ENCODE peak calls at places on chromosome 19, in six cellular contexts. E, G, R, X, U and Q are unnamed samples.

GRCh38 chr19:48498576-48498879 is 13.1 kb downstream of the LMTK3 start:
- DNase-seq in E (no peak), G (no peak), R (no peak), X (no peak), U (no peak), Q (no peak)

GRCh38 chr19:7808108-7808507 is 21.9 kb upstream of the EVI5L start:
- DNase-seq in E (no peak), G (no peak), R (no peak), X (no peak), U (no peak), Q (no peak)

GRCh38 chr19:5719274-5719960 is 529 bp downstream of the LONP1 start:
- DNase-seq in E (no peak), G (peak; percentile 13), R (no peak), X (peak; percentile 63), U (no peak), Q (peak; percentile 37)

GRCh38 chr19:13499682-13500081 is 6.6 kb downstream of the CACNA1A start:
- DNase-seq in E (no peak), G (no peak), R (no peak), X (no peak), U (no peak), Q (no peak)

GRCh38 chr19:34241513-34242337 is 12.6 kb upstream of the GARRE1 start:
- DNase-seq in E (peak; percentile 57), G (no peak), R (no peak), X (peak; percentile 83), U (no peak), Q (peak; percentile 39)

GRCh38 chr19:10450853-10451609 is 30.7 kb downstream of the PDE4A start:
- DNase-seq in E (no peak), G (no peak), R (no peak), X (no peak), U (no peak), Q (no peak)

GRCh38 chr19:36081894-36082293 is 27.2 kb downstream of the WDR62 start:
- DNase-seq in E (no peak), G (no peak), R (no peak), X (no peak), U (no peak), Q (no peak)

GRCh38 chr19:43560687-43561086 is 14.6 kb downstream of the XRCC1 start:
- DNase-seq in E (no peak), G (peak; percentile 52), R (no peak), X (no peak), U (no peak), Q (no peak)

GRCh38 chr19:38047048-38047435 is 140.0 kb downstream of the SIPA1L3 start:
- DNase-seq in E (no peak), G (no peak), R (no peak), X (no peak), U (no peak), Q (no peak)

GRCh38 chr19:46431824-46432223 is 3.1 kb upstream of the PNMA8C start:
- DNase-seq in E (no peak), G (no peak), R (peak; percentile 7), X (peak; percentile 24), U (no peak), Q (no peak)

GRCh38 chr19:13718733-13719132 is 45.6 kb upstream of the MRI1 start:
- DNase-seq in E (no peak), G (peak; percentile 66), R (no peak), X (no peak), U (peak; percentile 17), Q (peak; percentile 55)

GRCh38 chr19:50890422-50891252 is 17.4 kb downstream of the KLK2 start:
- DNase-seq in E (no peak), G (peak; percentile 15), R (no peak), X (no peak), U (no peak), Q (peak; percentile 74)

GRCh38 chr19:13169769-13170168 is 19.6 kb downstream of the IER2 start:
- DNase-seq in E (no peak), G (peak; percentile 65), R (no peak), X (no peak), U (no peak), Q (peak; percentile 91)

GRCh38 chr19:16624236-16624635 is 3.8 kb downstream of the MED26 start:
- DNase-seq in E (no peak), G (no peak), R (no peak), X (no peak), U (no peak), Q (no peak)

GRCh38 chr19:15671891-15672579 is 852 bp upstream of the CYP4F12 start:
- DNase-seq in E (no peak), G (no peak), R (no peak), X (no peak), U (no peak), Q (no peak)

GRCh38 chr19:36638862-36639510 is 27.7 kb downstream of the ZNF461 start:
- DNase-seq in E (no peak), G (no peak), R (no peak), X (no peak), U (no peak), Q (no peak)

GRCh38 chr19:58460039-58460438 is 6.8 kb upstream of the ZNF324 start:
- DNase-seq in E (no peak), G (no peak), R (no peak), X (no peak), U (no peak), Q (peak; percentile 82)

GRCh38 chr19:4258181-4258580 is 11.3 kb downstream of the YJU2 start:
- DNase-seq in E (no peak), G (no peak), R (no peak), X (no peak), U (no peak), Q (no peak)

GRCh38 chr19:4257025-4257424 is 10.1 kb downstream of the YJU2 start:
- DNase-seq in E (no peak), G (no peak), R (no peak), X (no peak), U (no peak), Q (no peak)

GRCh38 chr19:4260605-4261191 is 13.8 kb downstream of the YJU2 start:
- DNase-seq in E (no peak), G (no peak), R (no peak), X (no peak), U (no peak), Q (no peak)

GRCh38 chr19:4256563-4256962 is 9.7 kb downstream of the YJU2 start:
- DNase-seq in E (no peak), G (no peak), R (no peak), X (no peak), U (no peak), Q (no peak)
- TF ChIP-seq CTCF in E (no peak), G (no peak), R (no peak), X (no peak), U (no peak), Q (no peak)

GRCh38 chr19:44682807-44683206 is 11.5 kb downstream of the CEACAM19 start:
- DNase-seq in E (no peak), G (no peak), R (no peak), X (no peak), U (no peak), Q (no peak)

GRCh38 chr19:44686896-44687295 is 12.1 kb upstream of the CEACAM16 start:
- DNase-seq in E (no peak), G (no peak), R (no peak), X (no peak), U (no peak), Q (no peak)

GRCh38 chr19:44683434-44684210 is 12.3 kb downstream of the CEACAM19 start:
- DNase-seq in E (no peak), G (no peak), R (no peak), X (no peak), U (no peak), Q (no peak)

GRCh38 chr19:44685877-44686276 is 13.1 kb upstream of the CEACAM16 start:
- DNase-seq in E (no peak), G (peak; percentile 74), R (no peak), X (no peak), U (no peak), Q (peak; percentile 50)

DNA sequence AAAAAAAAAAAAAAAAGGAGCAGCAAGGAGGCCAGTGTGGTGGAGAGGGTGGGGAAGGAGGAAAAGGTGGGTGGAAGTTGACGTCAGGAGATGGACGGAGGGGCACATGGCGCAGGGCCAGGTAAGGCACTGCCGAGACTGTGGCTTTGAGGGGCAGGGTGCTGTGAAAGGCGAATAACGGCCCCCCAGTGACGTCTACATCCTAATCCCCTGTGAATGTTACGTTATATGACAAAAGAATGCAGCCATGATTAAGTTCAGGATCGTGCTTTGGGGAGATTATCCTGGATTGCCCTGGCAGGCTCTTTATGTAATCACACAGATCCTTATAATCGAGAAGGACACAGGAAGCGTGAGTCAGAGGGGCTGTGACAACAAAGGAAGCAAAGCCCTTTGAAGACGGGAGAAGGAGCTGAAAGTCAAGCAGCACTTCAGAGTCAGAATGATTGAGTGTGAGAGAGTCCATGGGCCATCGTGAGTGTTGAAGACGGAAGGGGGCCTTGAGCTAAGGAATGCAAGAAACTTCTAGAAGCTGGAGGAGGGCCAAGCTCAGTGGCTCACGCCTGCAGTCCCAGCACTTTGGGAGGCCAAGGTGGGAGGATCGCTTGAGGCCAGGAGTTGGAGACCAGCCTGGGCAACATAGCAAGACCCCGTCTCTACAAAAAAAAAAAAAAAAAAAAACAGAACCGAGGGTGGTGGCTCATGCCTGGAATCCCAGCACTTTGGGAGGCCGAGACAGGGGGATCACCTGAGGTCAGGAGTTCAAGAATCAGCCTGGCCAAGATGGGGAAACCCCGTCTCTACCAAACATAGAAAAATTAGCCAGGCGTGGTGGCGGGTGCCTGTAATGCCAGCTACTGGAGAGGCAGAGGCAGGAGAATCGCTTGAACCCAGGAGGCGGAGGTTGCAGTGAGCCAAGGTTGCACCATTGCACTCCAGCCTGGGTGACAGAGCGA is 13.8 kb upstream of the CEACAM16 start:
- DNase-seq in E (no peak), G (peak; percentile 97), R (peak; percentile 33), X (no peak), U (no peak), Q (peak; percentile 84)
- H3K4me3 ChIP-seq in E (no peak overlapping the region), G (no peak overlapping the region), R (no peak overlapping the region), X (no peak overlapping the region), U (no peak overlapping the region), Q (no peak overlapping the region)

GRCh38 chr19:27876489-27876888 is 1336.5 kb downstream of the UQCRFS1 start:
- DNase-seq in E (no peak), G (no peak), R (no peak), X (no peak), U (no peak), Q (no peak)

GRCh38 chr19:27870293-27870692 is 1342.7 kb downstream of the UQCRFS1 start:
- DNase-seq in E (no peak), G (no peak), R (no peak), X (no peak), U (no peak), Q (no peak)

GRCh38 chr19:27867981-27868380 is 1345.0 kb downstream of the UQCRFS1 start:
- DNase-seq in E (no peak), G (no peak), R (no peak), X (no peak), U (no peak), Q (no peak)

DNA sequence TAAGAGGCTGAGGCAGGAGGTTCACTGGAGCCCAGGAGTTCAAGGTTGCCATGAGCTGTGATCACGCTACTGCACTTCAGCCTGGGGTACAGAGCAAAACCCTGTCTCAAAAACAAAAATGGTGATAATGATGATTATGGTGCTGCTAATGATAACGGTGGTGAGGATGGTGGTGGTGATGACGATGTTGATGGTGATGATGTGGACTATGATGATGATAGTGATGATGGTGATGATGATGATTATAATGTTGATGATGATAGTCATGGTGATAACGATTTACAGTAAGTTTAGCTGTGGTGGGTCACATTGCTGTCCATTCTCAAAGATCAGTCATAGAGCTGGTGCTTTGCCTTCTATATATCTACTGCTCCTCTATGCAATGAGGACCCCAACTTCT is 1340.6 kb downstream of the UQCRFS1 start:
- DNase-seq in E (no peak), G (no peak), R (no peak), X (no peak), U (no peak), Q (no peak)
- H3K27me3 ChIP-seq in E (no peaks in the 10 kb centered on the region), G (no peaks in the 10 kb centered on the region), R (no peaks in the 10 kb centered on the region), X (no peaks in the 10 kb centered on the region), U (no peaks in the 10 kb centered on the region), Q (no peaks in the 10 kb centered on the region)

GRCh38 chr19:23996549-23996948 is 81.9 kb downstream of the ZNF726 start:
- DNase-seq in E (no peak), G (no peak), R (no peak), X (no peak), U (no peak), Q (no peak)
- TF ChIP-seq CTCF in E (peak; percentile 12), G (peak; percentile 17), R (no peak), X (peak; percentile 37), U (no peak), Q (peak; percentile 24)